ENCODE peak calls at places on chromosomes 7 and 10, in ten cellular contexts. G is activated naive CD4-positive, alpha-beta T cell treated with anti-CD3 and anti-CD28 coated beads, Interleukin-2, amount 10 ng/mL, durations not matched to agents 7 days and 5 days; L is GM13976; W is CD8-positive, alpha-beta T cell; J is uterus; V is stimulated activated CD4-positive, alpha-beta T cell treated with anti-CD3 and anti-CD28 coated beads, Interleukin-1b, Interleukin-23, amount 100 ng/mL, for 24 hours; B is BJ; P is ELF-1; X is dorsolateral prefrontal cortex; M is activated CD8-positive, alpha-beta T cell treated with anti-CD3 and anti-CD28 coated beads for 36 hours. R is an unnamed sample.

GRCh38 chr10:32511599-32511998 is 65.7 kb downstream of the CCDC7 start:
- DNase-seq in J (no peak), B (no peak), G (no peak), L (no peak), M (no peak), P (no peak), X (no peak), V (no peak), W (no peak), R (no peak)

GRCh38 chr7:134697487-134697886 is 50.8 kb downstream of the BPGM start:
- DNase-seq in B (no peak), M (no peak), P (no peak), V (no peak), J (no peak), X (no peak), L (no peak), W (no peak), G (no peak), R (no peak)

GRCh38 chr10:119360181-119360921 is 153.0 kb downstream of the GRK5 start:
- DNase-seq in P (no peak), X (no peak), W (no peak), M (peak), V (no peak), J (no peak), G (no peak), L (no peak), B (no peak), R (no peak)

GRCh38 chr7:33888206-33888605 is 17.1 kb upstream of the BMPER start:
- DNase-seq in J (no peak), P (peak), M (no peak), B (no peak), X (no peak), V (no peak), G (no peak), W (no peak), L (no peak), R (no peak)

GRCh38 chr7:17130281-17131059 is 168.0 kb upstream of the AHR start:
- DNase-seq in P (no peak), G (no peak), X (no peak), W (no peak), V (no peak), J (no peak), M (no peak), L (no peak), B (peak), R (peak)

GRCh38 chr10:44390585-44391072 is 5.7 kb upstream of the CXCL12 start:
- DNase-seq in M (no peak), J (no peak), V (no peak), P (peak), W (no peak), B (no peak), L (no peak), G (no peak), X (no peak), R (no peak)

GRCh38 chr7:106163257-106163656 is 51.1 kb upstream of the SYPL1 start:
- DNase-seq in B (no peak), W (no peak), X (no peak), P (no peak), J (no peak), L (no peak), G (no peak), M (no peak), V (no peak), R (no peak)

GRCh38 chr7:143238289-143238995 is 16.6 kb downstream of the TAS2R40 start:
- DNase-seq in G (no peak), M (no peak), V (no peak), L (no peak), J (no peak), W (no peak), X (no peak), B (no peak), P (no peak), R (no peak)

GRCh38 chr7:128244861-128245260 is 3.8 kb downstream of the LEP start:
- DNase-seq in P (no peak), L (no peak), W (no peak), X (no peak), M (no peak), V (no peak), B (no peak), J (no peak), G (no peak), R (no peak)

GRCh38 chr7:29087840-29088169 is 58.5 kb downstream of the CPVL start:
- DNase-seq in L (no peak), G (no peak), P (no peak), J (no peak), W (no peak), M (no peak), V (no peak), X (no peak), B (no peak), R (no peak)

GRCh38 chr7:106111671-106112117 is 418 bp downstream of the SYPL1 start:
- DNase-seq in G (peak), J (peak), P (peak), M (peak), W (peak), X (no peak), V (no peak), L (peak), B (no peak), R (peak)

GRCh38 chr7:136004083-136004482 is 26.9 kb upstream of the MTPN start:
- DNase-seq in W (no peak), J (no peak), B (no peak), M (no peak), V (no peak), P (no peak), L (no peak), G (no peak), X (no peak), R (no peak)

GRCh38 chr7:4519819-4520520 is 162.1 kb upstream of the FOXK1 start:
- DNase-seq in V (no peak), W (no peak), L (no peak), G (no peak), J (no peak), X (no peak), M (no peak), P (peak), B (no peak), R (no peak)

GRCh38 chr10:77820349-77820748 is 106.2 kb downstream of the DLG5 start:
- DNase-seq in W (no peak), V (no peak), B (no peak), G (no peak), P (no peak), L (no peak), X (no peak), J (no peak), M (peak), R (no peak)

GRCh38 chr7:140915948-140916555 is 8.7 kb downstream of the BRAF start:
- DNase-seq in V (no peak), W (no peak), M (no peak), J (no peak), L (no peak), B (no peak), X (no peak), G (no peak), P (no peak), R (no peak)

GRCh38 chr10:80530251-80530650 is 7.5 kb upstream of the SH2D4B start:
- DNase-seq in G (peak), W (no peak), V (no peak), L (no peak), J (no peak), M (peak), X (no peak), B (no peak), P (no peak), R (no peak)

GRCh38 chr10:58291538-58292174 is 22.7 kb downstream of the CISD1 start:
- DNase-seq in B (no peak), J (no peak), G (peak), L (peak), X (no peak), W (no peak), P (no peak), M (peak), V (no peak), R (no peak)

GRCh38 chr10:43407148-43407575 is 1.8 kb downstream of the HNRNPF start:
- DNase-seq in W (peak), M (peak), G (peak), L (peak), J (no peak), P (no peak), V (no peak), X (no peak), B (no peak), R (no peak)

GRCh38 chr7:108497082-108497725 is 28.7 kb downstream of the PNPLA8 start:
- DNase-seq in P (peak), W (peak), B (no peak), X (no peak), G (peak), L (peak), M (peak), J (peak), V (peak), R (peak)

R was measured in GM04504.